ENCODE peak calls at places on chromosomes 12 and 14, in nine cellular contexts. U, W, N, F, P, R, M, B and E are unnamed samples.

GRCh38 chr12:75853621-75854020 is 178.0 kb downstream of the PHLDA1 start:
- DNase-seq in N (no peak), B (no peak), U (no peak), M (no peak), P (no peak), F (no peak), R (no peak), W (no peak), E (no peak)

GRCh38 chr14:49768301-49769121 is 558 bp downstream of the KLHDC2 start:
- DNase-seq in P (peak), N (peak), R (no peak), W (peak), U (peak), F (peak), M (peak), B (peak), E (peak)

GRCh38 chr12:27967551-27968054 is 4.9 kb downstream of the PTHLH start:
- DNase-seq in R (no peak), N (no peak), P (no peak), W (no peak), M (no peak), F (peak), B (no peak), U (no peak), E (no peak)

GRCh38 chr12:94020335-94020734 is 128.0 kb upstream of the PLXNC1 start:
- DNase-seq in P (no peak), N (no peak), W (no peak), M (no peak), B (no peak), R (no peak), F (no peak), U (no peak), E (no peak)

GRCh38 chr12:101968770-101969169 is 91.4 kb downstream of the DRAM1 start:
- DNase-seq in N (no peak), B (no peak), W (no peak), P (no peak), R (no peak), F (peak), M (no peak), U (no peak), E (no peak)

GRCh38 chr12:87856-88255 is 21.3 kb downstream of the IQSEC3 start:
- DNase-seq in R (no peak), M (no peak), N (no peak), P (no peak), B (no peak), U (no peak), W (no peak), F (no peak), E (no peak)

GRCh38 chr12:95703986-95704385 is 86.6 kb downstream of the NTN4 start:
- DNase-seq in R (no peak), N (no peak), P (no peak), W (no peak), U (no peak), F (no peak), B (no peak), M (no peak), E (no peak)

GRCh38 chr12:25518512-25518911 is 34.6 kb downstream of the LMNTD1 start:
- DNase-seq in N (no peak), W (peak), P (no peak), F (peak), M (no peak), R (no peak), B (no peak), U (no peak), E (no peak)

GRCh38 chr12:73383584-73384229 is 1111.5 kb downstream of the TRHDE start:
- DNase-seq in N (no peak), B (no peak), U (no peak), F (no peak), W (no peak), P (no peak), M (no peak), R (no peak), E (no peak)

GRCh38 chr14:61493239-61493638 is 171.9 kb downstream of the PRKCH start:
- DNase-seq in B (no peak), F (peak), P (no peak), U (no peak), N (no peak), M (no peak), W (peak), R (no peak), E (no peak)

GRCh38 chr14:65438266-65438933 is 25.9 kb downstream of the FUT8 start:
- DNase-seq in P (no peak), B (no peak), W (no peak), R (no peak), N (no peak), U (no peak), F (no peak), M (no peak), E (no peak)

GRCh38 chr14:81509321-81509720 is 24.3 kb downstream of the SEL1L start:
- DNase-seq in R (no peak), U (no peak), M (no peak), B (no peak), F (no peak), P (no peak), W (no peak), N (no peak), E (no peak)

GRCh38 chr12:84697141-84697540 is 215.5 kb downstream of the SLC6A15 start:
- DNase-seq in R (no peak), M (no peak), P (no peak), B (no peak), W (no peak), F (peak), N (no peak), U (no peak), E (no peak)

GRCh38 chr12:116443706-116444589 is 115.2 kb upstream of the MAP1LC3B2 start:
- DNase-seq in F (no peak), P (no peak), M (no peak), U (no peak), N (no peak), R (no peak), W (no peak), B (no peak), E (no peak)

GRCh38 chr12:127688901-127689428 is 578.0 kb upstream of the TMEM132C start:
- DNase-seq in F (no peak), N (no peak), U (no peak), W (no peak), B (no peak), M (no peak), R (no peak), P (no peak), E (no peak)

GRCh38 chr12:67586951-67587350 is 61.6 kb upstream of the DYRK2 start:
- DNase-seq in U (no peak), W (no peak), B (no peak), N (no peak), R (no peak), P (no peak), F (no peak), M (no peak), E (no peak)

GRCh38 chr12:79435742-79436141 is 255.0 kb downstream of the PAWR start:
- DNase-seq in B (no peak), W (no peak), F (no peak), R (no peak), M (no peak), P (no peak), U (no peak), N (no peak), E (no peak)

GRCh38 chr12:118850244-118850825 is 131.0 kb upstream of the SRRM4 start:
- DNase-seq in P (peak), W (no peak), U (peak), M (peak), N (no peak), R (no peak), B (no peak), F (no peak), E (no peak)

GRCh38 chr14:89000007-89000942 is 175.8 kb downstream of the TTC8 start:
- DNase-seq in U (peak), B (no peak), W (peak), N (no peak), F (peak), M (peak), P (peak), R (no peak), E (no peak)

GRCh38 chr14:89617471-89618291 is 200.6 kb upstream of the FOXN3 start:
- DNase-seq in U (peak), N (no peak), M (peak), F (peak), R (peak), W (peak), B (peak), P (no peak), E (peak)

GRCh38 chr12:31736472-31736871 is 7.7 kb upstream of the AMN1 start:
- DNase-seq in W (no peak), U (no peak), N (peak), P (no peak), F (peak), B (no peak), M (no peak), R (no peak), E (no peak)

GRCh38 chr14:68619805-68620574 is 172.9 kb downstream of the ZFP36L1 start:
- DNase-seq in U (no peak), N (no peak), M (no peak), W (no peak), P (no peak), B (peak), R (no peak), F (peak), E (no peak)

GRCh38 chr14:92322516-92322915 is 449 bp upstream of the SLC24A4 start:
- DNase-seq in R (no peak), F (no peak), N (no peak), W (no peak), B (no peak), P (no peak), M (peak), U (no peak), E (no peak)

GRCh38 chr12:12265571-12266388 is 1.1 kb downstream of the LRP6 start:
- DNase-seq in R (no peak), U (no peak), W (peak), N (no peak), B (no peak), F (peak), P (no peak), M (no peak), E (peak)

GRCh38 chr14:93537962-93538361 is 107.2 kb downstream of the UNC79 start:
- DNase-seq in U (no peak), P (no peak), R (no peak), F (no peak), N (no peak), M (peak), W (no peak), B (no peak), E (no peak)

GRCh38 chr14:61381589-61381988 is 60.2 kb downstream of the PRKCH start:
- DNase-seq in N (no peak), U (peak), M (no peak), B (no peak), W (peak), F (no peak), R (no peak), P (peak), E (no peak)

GRCh38 chr12:50258167-50258551 is 25.2 kb downstream of the LIMA1 start:
- DNase-seq in R (peak), N (no peak), P (no peak), U (no peak), M (no peak), B (no peak), W (no peak), F (no peak), E (no peak)

GRCh38 chr14:59123975-59124374 is 64.5 kb upstream of the DAAM1 start:
- DNase-seq in F (no peak), P (no peak), W (peak), M (peak), N (no peak), B (no peak), R (no peak), U (no peak), E (no peak)

GRCh38 chr12:128763395-128763794 is 60.4 kb downstream of the SLC15A4 start:
- DNase-seq in P (no peak), M (no peak), R (no peak), W (no peak), B (no peak), U (no peak), N (no peak), F (no peak), E (no peak)

GRCh38 chr12:95820096-95820703 is 29.6 kb upstream of the NTN4 start:
- DNase-seq in N (no peak), P (no peak), U (peak), R (no peak), W (peak), B (peak), M (peak), F (peak), E (no peak)

GRCh38 chr14:37939442-37940028 is 268.2 kb upstream of the SSTR1 start:
- DNase-seq in N (no peak), U (no peak), M (no peak), B (no peak), P (no peak), W (no peak), R (no peak), F (no peak), E (no peak)

GRCh38 chr12:117854339-117855012 is 114.3 kb downstream of the KSR2 start:
- DNase-seq in F (peak), P (no peak), R (no peak), W (peak), B (no peak), U (peak), M (peak), N (no peak), E (peak)

GRCh38 chr12:47236109-47236714 is 156.5 kb upstream of the AMIGO2 start:
- DNase-seq in M (no peak), W (peak), R (no peak), P (no peak), F (peak), B (no peak), N (no peak), U (no peak), E (no peak)
- H3K27ac ChIP-seq in M (no peak), W (peak), R (no peak), P (no peak), F (peak), B (no peak), N (no peak), U (no peak), E (no peak)

GRCh38 chr14:69657961-69658360 is 46.6 kb downstream of the SUSD6 start:
- DNase-seq in W (peak), F (peak), R (no peak), N (no peak), B (no peak), U (peak), P (peak), M (peak), E (no peak)

GRCh38 chr14:69652942-69653680 is 41.7 kb downstream of the SUSD6 start:
- DNase-seq in R (no peak), P (no peak), U (no peak), M (no peak), F (no peak), B (no peak), N (no peak), W (no peak), E (no peak)

GRCh38 chr14:69651653-69652052 is 40.3 kb downstream of the SUSD6 start:
- DNase-seq in U (no peak), M (no peak), W (no peak), B (no peak), F (no peak), N (no peak), R (no peak), P (no peak), E (no peak)

GRCh38 chr14:69650948-69651369 is 39.6 kb downstream of the SUSD6 start:
- DNase-seq in N (no peak), U (no peak), R (no peak), P (no peak), F (no peak), B (no peak), W (peak), M (no peak), E (no peak)

DNA sequence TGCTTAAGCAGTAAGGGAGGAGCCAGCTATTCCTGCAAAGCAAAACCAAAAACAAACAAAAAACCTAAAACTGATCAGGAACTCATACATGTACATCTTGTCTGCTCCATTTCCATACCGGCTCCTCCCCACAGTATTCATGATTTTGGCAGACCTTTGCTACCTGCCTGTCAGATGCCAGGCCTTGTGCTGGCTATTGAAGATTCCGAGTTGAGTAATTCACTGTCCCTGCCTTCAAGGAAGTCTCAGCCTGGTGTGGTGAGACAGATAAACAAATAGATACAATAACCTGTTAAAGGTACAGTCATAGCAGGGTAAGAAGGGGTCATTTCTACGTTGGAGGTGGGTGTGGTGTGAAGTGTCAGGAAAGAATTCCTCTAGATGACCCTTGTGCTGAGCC is 42.7 kb downstream of the SUSD6 start:
- DNase-seq in P (no peak), M (no peak), R (no peak), N (no peak), F (no peak), U (no peak), B (no peak), W (no peak), E (no peak)
- H3K27ac ChIP-seq in P (peak), M (no peak), R (no peak), N (no peak), F (no peak), U (no peak), B (no peak), W (no peak), E (no peak)

GRCh38 chr12:92552412-92553108 is 150.2 kb upstream of the PLEKHG7 start:
- DNase-seq in P (no peak), N (no peak), U (no peak), R (no peak), B (no peak), M (no peak), W (no peak), F (peak), E (no peak)

GRCh38 chr12:92550661-92551060 is 152.1 kb upstream of the PLEKHG7 start:
- DNase-seq in W (no peak), R (no peak), M (no peak), B (no peak), N (no peak), F (no peak), U (no peak), P (no peak), E (no peak)

GRCh38 chr12:92551210-92551609 is 151.6 kb upstream of the PLEKHG7 start:
- DNase-seq in F (no peak), M (no peak), P (no peak), R (no peak), W (no peak), U (no peak), N (no peak), B (no peak), E (no peak)

GRCh38 chr12:92553389-92553788 is 149.4 kb upstream of the PLEKHG7 start:
- DNase-seq in U (no peak), P (no peak), R (no peak), F (no peak), B (peak), W (peak), M (no peak), N (no peak), E (no peak)

DNA sequence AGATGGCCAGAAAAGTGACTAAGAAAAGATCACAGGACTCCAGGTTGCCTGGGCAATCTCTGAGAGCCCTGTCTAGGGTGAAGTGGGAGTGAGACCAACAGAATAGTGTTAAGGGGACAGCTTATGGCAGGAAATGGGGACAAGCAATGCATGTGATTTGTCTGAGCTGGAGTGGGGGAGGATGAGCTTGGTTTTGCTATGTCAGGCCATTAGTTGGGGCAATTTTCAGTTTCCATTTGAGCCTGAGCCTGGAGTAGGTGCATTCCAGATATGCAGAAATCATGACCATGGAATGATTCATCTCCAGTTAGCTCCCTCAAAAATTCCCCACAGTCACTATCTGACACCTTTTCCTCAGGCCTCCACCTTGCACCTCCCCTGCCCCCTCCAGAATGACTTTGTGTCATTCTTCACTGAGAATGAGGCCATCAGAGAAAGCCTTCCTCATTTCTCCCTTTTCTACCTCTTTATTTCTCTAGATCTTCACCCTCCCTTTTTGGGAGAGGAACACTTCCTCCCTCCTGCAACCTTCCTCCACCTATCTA is 150.9 kb upstream of the PLEKHG7 start:
- DNase-seq in P (no peak), F (peak), W (peak), R (no peak), U (no peak), M (no peak), N (no peak), B (no peak), E (no peak)
- H3K27ac ChIP-seq in P (no peak), F (no peak), W (peak), R (no peak), U (no peak), M (no peak), N (no peak), B (no peak), E (no peak)

GRCh38 chr12:54631551-54631950 is 3.1 kb downstream of the LACRT start:
- DNase-seq in U (no peak), R (no peak), P (no peak), W (no peak), B (no peak), N (no peak), M (no peak), F (no peak), E (peak)

GRCh38 chr12:54624316-54625279 is 10.1 kb downstream of the LACRT start:
- DNase-seq in R (no peak), P (no peak), B (no peak), F (no peak), N (no peak), M (peak), W (no peak), U (no peak), E (no peak)

GRCh38 chr12:54629925-54630324 is 4.8 kb downstream of the LACRT start:
- DNase-seq in F (no peak), W (no peak), B (no peak), R (no peak), U (no peak), P (no peak), M (no peak), N (no peak), E (no peak)

GRCh38 chr12:54627304-54627703 is 7.4 kb downstream of the LACRT start:
- DNase-seq in F (no peak), R (no peak), M (no peak), U (no peak), P (no peak), B (no peak), N (no peak), W (no peak), E (no peak)

DNA sequence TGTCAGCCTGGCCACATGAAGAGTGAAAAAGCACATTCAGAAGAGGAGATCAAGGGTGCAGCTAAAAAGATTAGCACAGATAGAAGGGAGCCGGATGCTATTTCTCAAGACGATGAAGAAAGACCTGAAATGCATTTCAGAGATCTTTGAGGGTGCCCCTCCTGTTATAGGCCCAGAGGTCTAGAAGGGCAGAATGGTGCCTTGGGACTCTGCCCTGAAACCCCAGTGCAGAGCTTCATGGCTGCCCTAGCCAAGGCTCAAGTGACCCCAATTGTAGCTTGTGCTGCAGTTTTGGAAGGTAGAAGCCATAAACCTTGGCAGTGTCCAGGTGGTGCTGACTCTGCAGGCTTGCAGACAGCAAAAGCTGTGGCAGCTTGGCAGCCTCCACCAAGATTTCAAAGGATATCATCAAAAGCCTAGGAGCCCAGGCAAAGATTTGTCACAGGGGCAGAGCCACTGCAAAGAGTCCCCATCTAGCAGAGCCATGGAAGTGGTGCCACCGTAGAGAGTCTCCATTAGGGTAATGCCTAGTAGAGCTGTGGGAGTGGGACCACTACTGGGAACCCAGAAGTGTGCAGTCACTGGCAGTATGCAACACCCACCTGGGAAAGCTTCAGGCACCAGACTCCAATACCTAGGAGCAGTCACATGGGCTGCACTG is 6.4 kb downstream of the LACRT start:
- DNase-seq in F (no peak), P (no peak), N (no peak), U (no peak), B (no peak), M (no peak), R (no peak), W (no peak), E (no peak)
- H3K27ac ChIP-seq in F (no peak), P (no peak), N (no peak), U (no peak), B (no peak), M (no peak), R (no peak), W (no peak), E (no peak)

GRCh38 chr14:77645520-77646230 is 29.2 kb upstream of the SPTLC2 start:
- DNase-seq in B (no peak), R (no peak), W (no peak), P (no peak), U (no peak), N (no peak), M (no peak), F (no peak), E (no peak)

GRCh38 chr14:77648520-77649200 is 32.2 kb upstream of the SPTLC2 start:
- DNase-seq in N (no peak), F (no peak), U (no peak), B (no peak), R (no peak), M (no peak), P (no peak), W (no peak), E (no peak)

GRCh38 chr14:77649326-77649725 is 32.9 kb upstream of the SPTLC2 start:
- DNase-seq in B (no peak), P (no peak), R (no peak), F (no peak), N (no peak), U (no peak), W (no peak), M (no peak), E (no peak)

GRCh38 chr14:77647853-77648252 is 31.4 kb upstream of the SPTLC2 start:
- DNase-seq in M (no peak), R (no peak), U (no peak), N (no peak), P (no peak), B (no peak), W (no peak), F (no peak), E (no peak)

GRCh38 chr14:77646907-77647306 is 30.5 kb upstream of the SPTLC2 start:
- DNase-seq in P (no peak), N (no peak), M (no peak), B (no peak), F (no peak), W (no peak), U (no peak), R (no peak), E (no peak)
- H3K27ac ChIP-seq in P (no peak), N (no peak), M (no peak), B (no peak), F (no peak), W (no peak), U (no peak), R (no peak), E (no peak)